ENCODE peak calls at places on chromosomes 11 and 22, in five cellular contexts. G is hepatocyte, X is lower lobe of right lung, M is AG10803, B is upper lobe of right lung. F is an unnamed sample.

GRCh38 chr11:107385361-107385982 is 72.2 kb downstream of the CWF19L2 start:
- DNase-seq in G (peak; percentile 13), X (no peak), M (peak; percentile 24), B (no peak), F (no peak)

GRCh38 chr11:6234314-6235031 is at the start of gene FHIP1B:
- DNase-seq in G (peak; percentile 100), X (peak; percentile 100), M (peak; percentile 100), B (peak; percentile 100), F (peak; percentile 100)

GRCh38 chr22:27677895-27678458 is 123.6 kb downstream of the MN1 start:
- DNase-seq in G (no peak), X (no peak), M (no peak), B (no peak), F (no peak)

GRCh38 chr22:45493286-45493771 is 9.4 kb upstream of the FBLN1 start:
- DNase-seq in G (no peak), X (peak; percentile 15), M (peak; percentile 86), B (peak; percentile 37), F (peak; percentile 83)

GRCh38 chr11:73175551-73176144 is 33.5 kb upstream of the FCHSD2 start:
- DNase-seq in G (no peak), X (no peak), M (no peak), B (no peak), F (peak; percentile 45)

GRCh38 chr11:89381094-89381493 is 110.1 kb downstream of the NOX4 start:
- DNase-seq in G (peak; percentile 53), X (no peak), M (peak; percentile 96), B (no peak), F (no peak)

GRCh38 chr11:27497911-27498310 is 8.7 kb downstream of the LIN7C start:
- DNase-seq in G (no peak), X (no peak), M (no peak), B (no peak), F (no peak)

GRCh38 chr22:30754971-30755759 is 60.5 kb downstream of the OSBP2 start:
- DNase-seq in G (peak; percentile 81), X (no peak), M (peak; percentile 84), B (no peak), F (peak; percentile 72)

GRCh38 chr11:121482231-121483129 is 29.7 kb upstream of the SORL1-AS1 start:
- DNase-seq in G (no peak), X (no peak), M (no peak), B (no peak), F (no peak)

GRCh38 chr11:119590651-119591308 is 138.2 kb downstream of the NECTIN1 start:
- DNase-seq in G (peak; percentile 27), X (no peak), M (no peak), B (no peak), F (no peak)

DNA sequence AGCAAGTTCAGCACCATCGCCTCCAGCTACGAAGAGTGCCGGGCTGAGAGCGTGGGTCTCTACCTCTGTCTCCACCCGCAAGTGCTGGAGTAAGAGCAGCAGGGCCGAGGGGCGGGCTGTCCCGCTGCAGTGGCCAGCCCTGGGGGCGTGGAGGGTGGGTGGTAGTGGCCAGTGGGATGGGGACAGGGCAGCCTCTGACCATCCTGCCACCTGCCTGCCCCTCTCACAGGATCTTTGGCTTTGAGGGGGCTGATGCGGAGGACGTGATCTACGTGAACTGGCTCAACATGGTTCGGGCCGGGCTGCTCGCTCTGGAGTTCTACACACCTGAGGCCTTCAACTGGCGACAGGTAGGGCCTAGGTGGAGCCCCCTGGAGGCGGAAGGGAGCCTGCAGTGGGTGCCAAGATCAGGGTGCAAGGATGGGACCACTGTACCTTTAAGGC is 15.0 kb upstream of the BBS1 start:
- DNase-seq in G (no peak), X (no peak), M (no peak), B (no peak), F (no peak)
- TF ChIP-seq CTCF in G (no peak), X (no peak), M (peak; percentile 12), B (peak; percentile 18), F (no peak)

GRCh38 chr11:9922806-9923205 is 258.9 kb downstream of the SWAP70 start:
- DNase-seq in G (no peak), X (no peak), M (peak; percentile 23), B (no peak), F (no peak)

GRCh38 chr11:9927670-9928069 is 263.8 kb downstream of the SWAP70 start:
- DNase-seq in G (no peak), X (no peak), M (no peak), B (no peak), F (no peak)

GRCh38 chr11:9923280-9923679 is 259.4 kb downstream of the SWAP70 start:
- DNase-seq in G (no peak), X (no peak), M (no peak), B (no peak), F (no peak)
- H3K4me3 ChIP-seq in G (no peak overlapping the region), X (no peak overlapping the region), M (no peak overlapping the region), B (no peak overlapping the region), F (no peak overlapping the region)

GRCh38 chr11:2943711-2944118 is 14.5 kb upstream of the PHLDA2 start:
- DNase-seq in G (no peak), X (peak; percentile 79), M (no peak), B (peak; percentile 81), F (no peak)
- TF ChIP-seq CTCF in G (no peak), X (no peak), M (no peak), B (no peak), F (no peak)

DNA sequence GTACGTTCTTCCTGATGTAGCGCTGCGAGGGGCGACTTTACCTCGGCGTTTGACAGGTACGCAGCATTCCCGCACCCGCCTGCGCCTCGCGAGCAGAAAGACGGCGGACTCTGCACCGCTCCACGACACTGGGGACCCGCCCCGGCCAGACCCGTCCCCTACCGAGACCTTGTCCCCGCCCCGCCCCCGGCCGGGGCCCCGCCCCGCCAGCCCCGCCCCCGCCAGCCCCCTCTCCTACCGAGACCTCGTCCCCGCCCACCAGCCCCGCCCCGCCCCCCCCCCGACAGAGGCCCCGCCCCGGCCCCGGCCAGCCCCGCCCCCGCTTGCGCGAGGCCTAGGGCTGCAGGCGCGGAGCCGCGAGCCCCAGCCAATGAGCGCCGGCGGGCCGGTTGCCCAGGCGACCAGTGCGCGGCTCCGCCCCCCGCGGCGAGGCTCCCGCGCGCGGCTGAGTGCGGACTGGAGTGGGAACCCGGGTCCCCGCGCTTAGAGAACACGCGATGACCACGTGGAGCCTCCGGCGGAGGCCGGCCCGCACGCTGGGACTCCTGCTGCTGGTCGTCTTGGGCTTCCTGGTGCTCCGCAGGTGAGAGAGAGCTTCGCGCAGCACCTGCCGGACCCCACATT is at the start of gene GLB1L2:
- DNase-seq in G (peak; percentile 90), X (peak; percentile 79), M (peak; percentile 1), B (peak; percentile 87), F (peak; percentile 89)
- H3K4me3 ChIP-seq in G (peak within 1 kb of the TSS; percentile 39), X (peak within 1 kb of the TSS; percentile 63), M (peak within 1 kb of the TSS; percentile 35), B (peak within 1 kb of the TSS; percentile 54), F (peak within 1 kb of the TSS; percentile 48)

F was measured in sigmoid colon.